ENCODE peak calls at places on chromosome 10, in four cellular contexts. One of them, this sample, is unnamed.

GRCh38 chr10:60555710-60556109 is 166.0 kb upstream of the ANK3 start:
- DNase-seq in HepG2: no peak
- DNase-seq in HCT116: no peak
- DNase-seq in K562: no peak
- DNase-seq in this sample: no peak

GRCh38 chr10:27369832-27370231 is 129.2 kb upstream of the ACBD5 start:
- DNase-seq in HepG2: no peak
- DNase-seq in HCT116: no peak
- DNase-seq in K562: no peak
- DNase-seq in this sample: no peak

GRCh38 chr10:107169516-107169915 is 5.0 kb upstream of the SORCS1 start:
- DNase-seq in HepG2: no peak
- DNase-seq in HCT116: no peak
- DNase-seq in K562: no peak
- DNase-seq in this sample: no peak

GRCh38 chr10:47350671-47351640 is 2.8 kb downstream of the RBP3 start:
- DNase-seq in HepG2: no peak
- DNase-seq in HCT116: no peak
- DNase-seq in K562: no peak
- DNase-seq in this sample: no peak

GRCh38 chr10:116215651-116216050 is 57.4 kb downstream of the GFRA1 start:
- DNase-seq in HepG2: no peak
- DNase-seq in HCT116: no peak
- DNase-seq in K562: no peak
- DNase-seq in this sample: no peak

GRCh38 chr10:86446987-86447386 is 74.6 kb downstream of the WAPL start:
- DNase-seq in HepG2: no peak
- DNase-seq in HCT116: no peak
- DNase-seq in K562: no peak
- DNase-seq in this sample: no peak

GRCh38 chr10:124639206-124639605 is 105.0 kb downstream of the FAM53B start:
- DNase-seq in HepG2: no peak
- DNase-seq in HCT116: no peak
- DNase-seq in K562: no peak
- DNase-seq in this sample: no peak

GRCh38 chr10:66778351-66778750 is 147.5 kb upstream of the LRRTM3 start:
- DNase-seq in HepG2: no peak
- DNase-seq in HCT116: no peak
- DNase-seq in K562: no peak
- DNase-seq in this sample: no peak

GRCh38 chr10:96720422-96721206 is at the start of gene PIK3AP1:
- DNase-seq in HepG2: no peak
- DNase-seq in HCT116: no peak
- DNase-seq in K562: peak; percentile 66
- DNase-seq in this sample: no peak

GRCh38 chr10:106780593-106781088 is 383.9 kb downstream of the SORCS1 start:
- DNase-seq in HepG2: no peak
- DNase-seq in HCT116: no peak
- DNase-seq in K562: no peak
- DNase-seq in this sample: no peak

GRCh38 chr10:104766341-104766740 is 125.3 kb downstream of the SORCS3 start:
- DNase-seq in HepG2: no peak
- DNase-seq in HCT116: peak; percentile 67
- DNase-seq in K562: no peak
- DNase-seq in this sample: no peak

GRCh38 chr10:126500866-126501265 is 112.6 kb upstream of the ADAM12 start:
- DNase-seq in HepG2: no peak
- DNase-seq in HCT116: no peak
- DNase-seq in K562: no peak
- DNase-seq in this sample: no peak

DNA sequence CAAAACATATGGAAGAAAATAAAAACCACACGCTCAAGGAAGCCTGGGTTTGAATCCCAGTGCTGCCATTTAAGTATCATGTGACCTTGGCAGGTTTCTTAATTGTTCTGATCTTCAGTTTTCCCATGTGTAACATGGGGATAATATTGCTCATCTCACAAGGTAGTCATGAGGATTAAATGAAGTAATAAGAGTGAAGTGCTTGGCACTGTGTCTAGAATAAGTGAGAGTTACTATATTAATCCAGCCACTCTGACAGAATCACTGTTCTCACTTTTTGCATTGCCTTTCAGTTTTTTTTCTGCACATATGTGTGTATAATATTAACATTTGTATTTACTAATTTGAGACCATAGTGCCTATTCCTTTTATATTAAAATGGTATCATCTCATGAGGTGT is 43.3 kb downstream of the GOLGA7B start:
- DNase-seq in HepG2: no peak
- DNase-seq in HCT116: no peak
- DNase-seq in K562: no peak
- DNase-seq in this sample: no peak
- TF ChIP-seq SIN3A in HepG2: no peak
- TF ChIP-seq SIN3A in HCT116: no peak
- TF ChIP-seq SIN3A in K562: no peak
- TF ChIP-seq SIN3A in this sample: no peak

GRCh38 chr10:114650266-114650665 is 7.8 kb downstream of the ABLIM1 start:
- DNase-seq in HepG2: no peak
- DNase-seq in HCT116: no peak
- DNase-seq in K562: no peak
- DNase-seq in this sample: no peak
- TF ChIP-seq TCF7L2 in HepG2: no peak
- TF ChIP-seq TCF7L2 in HCT116: no peak
- TF ChIP-seq TCF7L2 in K562: no peak
- TF ChIP-seq TCF7L2 in this sample: no peak

GRCh38 chr10:132319853-132320669 is 11.9 kb upstream of the LRRC27 start:
- DNase-seq in HepG2: peak; percentile 71
- DNase-seq in HCT116: no peak
- DNase-seq in K562: peak; percentile 31
- DNase-seq in this sample: peak; percentile 69
- TF ChIP-seq SIN3A in HepG2: no peak
- TF ChIP-seq SIN3A in HCT116: no peak
- TF ChIP-seq SIN3A in K562: no peak
- TF ChIP-seq SIN3A in this sample: no peak

DNA sequence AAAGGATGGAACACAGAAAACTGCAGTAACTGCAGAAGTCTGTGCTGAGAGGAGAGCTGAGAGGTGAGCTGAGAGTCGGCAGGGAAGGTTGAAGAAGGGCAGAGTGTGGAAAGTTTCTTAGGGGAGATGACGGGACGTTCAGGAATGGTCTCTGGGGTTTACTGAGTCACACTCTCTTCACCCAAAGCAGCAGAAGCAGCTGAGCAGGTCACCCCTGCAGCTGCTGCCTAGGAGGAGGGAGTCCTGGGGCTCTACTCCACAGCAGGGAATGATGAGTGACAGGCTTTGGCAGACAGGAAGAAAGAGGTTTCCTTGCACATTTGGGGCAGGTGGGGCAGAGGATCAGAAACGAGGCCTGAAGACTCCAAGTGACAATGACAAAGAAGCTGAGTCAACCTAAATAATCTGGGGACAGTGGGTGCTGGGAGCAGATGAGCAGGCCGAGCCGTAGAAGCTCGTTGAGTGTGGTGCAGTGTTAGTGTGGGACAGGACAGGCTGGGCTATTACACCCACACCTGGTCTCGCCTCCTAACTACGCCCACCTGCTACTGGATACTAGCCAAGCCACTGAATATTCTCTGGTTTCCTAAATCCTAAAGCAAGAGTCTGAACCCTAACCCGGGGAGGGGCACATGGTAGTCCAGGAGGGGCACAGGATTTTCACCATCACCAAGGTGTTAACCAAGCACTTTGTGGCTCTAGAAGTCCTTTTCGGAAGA is 24.9 kb downstream of the BEND7 start:
- DNase-seq in HepG2: no peak
- DNase-seq in HCT116: no peak
- DNase-seq in K562: no peak
- DNase-seq in this sample: no peak
- TF ChIP-seq TCF7L2 in HepG2: no peak
- TF ChIP-seq TCF7L2 in HCT116: no peak
- TF ChIP-seq TCF7L2 in K562: no peak
- TF ChIP-seq TCF7L2 in this sample: no peak

DNA sequence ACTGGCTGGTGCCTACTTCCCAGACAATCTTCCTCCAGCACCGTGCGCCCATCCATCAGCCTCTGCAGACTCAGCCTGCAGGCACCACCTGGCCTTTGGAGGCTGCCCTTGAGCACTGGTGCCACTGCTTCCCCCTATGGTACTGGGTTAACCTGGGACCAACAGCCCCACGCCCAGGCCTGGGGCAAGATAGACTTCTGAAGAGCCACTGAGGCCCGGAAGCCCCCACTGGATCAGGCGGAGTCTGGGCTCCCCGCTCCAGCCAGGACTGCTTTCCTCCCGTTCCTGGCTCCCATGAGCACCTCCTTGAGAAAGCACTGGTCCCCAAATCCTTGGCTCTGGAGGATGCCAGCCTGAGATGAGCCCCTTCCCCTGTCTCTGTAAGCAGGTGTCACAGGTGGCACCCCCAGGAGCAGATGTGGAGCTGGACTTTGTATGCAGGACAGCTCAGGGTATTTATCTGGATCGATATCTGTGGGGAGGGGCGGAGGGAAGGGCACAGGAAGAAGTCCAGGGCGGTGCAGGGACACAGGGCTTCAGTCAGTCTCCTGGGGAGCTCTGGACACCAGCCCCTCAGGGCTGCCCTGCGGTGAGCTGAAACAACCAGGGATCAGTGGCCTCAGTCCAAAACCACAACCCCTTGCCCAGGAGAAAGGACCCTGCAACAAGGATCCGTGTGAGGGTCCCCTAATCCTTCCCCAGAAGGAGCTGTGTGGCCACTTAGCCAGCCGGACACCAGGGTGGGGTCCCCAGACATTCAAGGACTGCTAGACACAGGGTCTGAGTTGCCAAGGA is 206.4 kb upstream of the PPP2R2D start:
- DNase-seq in HepG2: no peak
- DNase-seq in HCT116: no peak
- DNase-seq in K562: no peak
- DNase-seq in this sample: no peak
- TF ChIP-seq SIN3A in HepG2: no peak
- TF ChIP-seq SIN3A in HCT116: no peak
- TF ChIP-seq SIN3A in K562: no peak
- TF ChIP-seq SIN3A in this sample: no peak

This sample was measured in Panc1.